ENCODE peak calls at places on chromosomes 11 and 22, in four cellular contexts. S is transverse colon, M is brain microvascular endothelial cell, T is GM12865. N is an unnamed sample.

GRCh38 chr22:17135153-17135760 is 14.1 kb upstream of the TMEM121B start:
- DNase-seq in S (no peak), M (no peak), T (no peak), N (no peak)

GRCh38 chr22:26259510-26259909 is 90.2 kb downstream of the SEZ6L start:
- DNase-seq in S (no peak), M (no peak), T (peak; percentile 32), N (no peak)

GRCh38 chr11:95641506-95641905 is 148.1 kb downstream of the FAM76B start:
- DNase-seq in S (no peak), M (no peak), T (peak; percentile 81), N (peak; percentile 39)

GRCh38 chr11:61331636-61332035 is 1.3 kb downstream of the DDB1 start:
- DNase-seq in S (no peak), M (no peak), T (no peak), N (no peak)

GRCh38 chr22:42330953-42331525 is 60.6 kb upstream of the TCF20 start:
- DNase-seq in S (no peak), M (no peak), T (peak; percentile 31), N (no peak)

GRCh38 chr11:134022748-134023147 is 46.1 kb upstream of the JAM3 start:
- DNase-seq in S (no peak), M (no peak), T (no peak), N (no peak)

GRCh38 chr11:123841189-123841588 is 35.0 kb upstream of the OR6M1 start:
- DNase-seq in S (no peak), M (no peak), T (no peak), N (no peak)

GRCh38 chr11:107282195-107282594 is 175.4 kb downstream of the CWF19L2 start:
- DNase-seq in S (no peak), M (no peak), T (no peak), N (no peak)

GRCh38 chr11:102528618-102529017 is 1.9 kb downstream of the MMP7 start:
- DNase-seq in S (no peak), M (no peak), T (no peak), N (no peak)

GRCh38 chr11:117834068-117834810 is 9.7 kb upstream of the FXYD2 start:
- DNase-seq in S (peak; percentile 4), M (no peak), T (no peak), N (no peak)

GRCh38 chr22:24459911-24460310 is 32.5 kb downstream of the ADORA2A start:
- DNase-seq in S (no peak), M (no peak), T (no peak), N (no peak)

GRCh38 chr11:98565311-98565710 is 455.4 kb upstream of the CNTN5 start:
- DNase-seq in S (no peak), M (no peak), T (no peak), N (no peak)

GRCh38 chr11:34331736-34332135 is 26.1 kb downstream of the ABTB2 start:
- DNase-seq in S (no peak), M (no peak), T (no peak), N (no peak)

GRCh38 chr11:62919898-62920640 is 1.1 kb downstream of the CHRM1 start:
- DNase-seq in S (no peak), M (no peak), T (no peak), N (no peak)
- TF ChIP-seq CTCF in S (no peak), M (no peak), T (no peak), N (no peak)

DNA sequence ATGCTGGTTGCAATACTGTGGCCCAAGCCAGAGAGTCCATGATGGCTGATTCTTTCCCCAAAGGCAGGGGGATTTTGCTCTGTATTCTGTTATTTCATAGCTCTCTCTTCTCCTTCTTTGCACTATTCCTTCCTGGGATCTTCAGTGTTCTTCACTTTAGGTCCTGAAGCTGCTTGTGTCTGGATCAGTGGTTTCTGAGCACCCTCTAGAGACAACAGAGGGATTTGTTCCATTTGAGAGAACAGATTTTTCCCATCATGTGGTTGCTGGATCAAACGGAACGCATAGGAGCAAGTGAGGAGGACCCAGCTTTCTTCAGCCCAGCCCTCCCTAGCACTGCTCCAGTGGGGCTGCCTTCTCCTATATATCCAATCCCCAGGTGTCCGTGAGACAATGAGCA is 68.7 kb upstream of the SYN3 start:
- DNase-seq in S (no peak), M (no peak), T (no peak), N (no peak)
- TF ChIP-seq CTCF in S (no peak), M (no peak), T (no peak), N (no peak)

DNA sequence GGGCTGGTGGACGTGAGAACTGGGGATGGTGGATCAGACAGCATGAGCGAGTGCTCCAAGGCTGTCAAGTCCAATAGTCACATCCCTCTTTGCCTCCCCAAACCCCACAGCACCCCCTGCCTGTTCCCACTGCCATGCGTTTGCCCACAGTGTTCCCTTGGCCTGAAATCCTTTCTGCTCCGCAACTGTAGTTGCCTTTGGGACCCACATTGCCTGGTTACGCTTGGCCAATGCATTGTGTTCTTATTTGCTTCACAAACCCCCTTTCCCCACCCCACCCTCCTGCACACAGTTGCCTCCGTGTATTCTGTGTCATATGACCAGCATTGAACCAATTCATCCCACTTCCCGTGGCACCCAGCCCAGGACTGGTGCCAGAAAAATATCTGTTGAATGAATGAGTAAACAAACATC is 2.1 kb upstream of the KIAA0930 start:
- DNase-seq in S (peak; percentile 56), M (no peak), T (no peak), N (no peak)
- TF ChIP-seq CTCF in S (no peak), M (peak; percentile 41), T (no peak), N (peak; percentile 22)

GRCh38 chr11:114399490-114399889 is 821 bp downstream of the C11orf71 start:
- DNase-seq in S (no peak), M (no peak), T (peak; percentile 7), N (no peak)
- TF ChIP-seq CTCF in S (no peak), M (no peak), T (no peak), N (no peak)

GRCh38 chr22:38259370-38259769 is 13.4 kb downstream of the TMEM184B start:
- DNase-seq in S (no peak), M (no peak), T (no peak), N (no peak)

GRCh38 chr22:38258895-38259294 is 13.9 kb downstream of the TMEM184B start:
- DNase-seq in S (no peak), M (peak; percentile 62), T (no peak), N (no peak)

GRCh38 chr22:38261478-38261803 is 11.4 kb downstream of the TMEM184B start:
- DNase-seq in S (no peak), M (no peak), T (no peak), N (no peak)

GRCh38 chr22:38262051-38262795 is 10.6 kb downstream of the TMEM184B start:
- DNase-seq in S (peak; percentile 78), M (no peak), T (peak; percentile 83), N (peak; percentile 71)

GRCh38 chr22:38260760-38261477 is 11.9 kb downstream of the TMEM184B start:
- DNase-seq in S (no peak), M (no peak), T (no peak), N (no peak)
- TF ChIP-seq CTCF in S (peak; percentile 5), M (peak; percentile 49), T (peak; percentile 7), N (peak; percentile 19)

GRCh38 chr11:12377106-12377823 is at the start of gene PARVA:
- DNase-seq in S (peak; percentile 76), M (peak; percentile 57), T (no peak), N (no peak)
- TF ChIP-seq CTCF in S (no peak), M (no peak), T (no peak), N (no peak)

DNA sequence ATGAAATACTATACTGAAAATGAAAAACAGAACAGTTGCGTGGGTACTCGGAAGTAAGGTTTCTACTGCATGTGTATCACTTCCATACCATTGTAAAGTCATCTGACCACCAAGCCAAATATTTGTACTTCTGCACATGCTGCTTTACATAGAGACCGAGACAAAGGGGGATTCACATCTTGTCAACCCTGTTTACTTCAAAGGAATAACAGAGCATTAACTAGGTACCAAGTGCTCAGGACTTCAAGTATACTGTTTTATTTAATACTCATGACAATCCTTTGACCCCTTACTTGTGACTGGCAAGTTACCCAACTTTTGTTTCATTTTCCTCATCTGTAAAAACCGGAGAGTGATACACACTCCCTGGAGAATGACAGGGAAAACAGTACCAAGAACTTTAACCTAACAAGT is 9.9 kb downstream of the MAPK1 start:
- DNase-seq in S (no peak), M (no peak), T (peak; percentile 74), N (peak; percentile 60)
- TF ChIP-seq CTCF in S (no peak), M (no peak), T (no peak), N (no peak)

GRCh38 chr22:46682011-46682731 is 55.9 kb downstream of the CERK start:
- DNase-seq in S (no peak), M (no peak), T (no peak), N (no peak)

GRCh38 chr22:46678785-46679700 is 58.9 kb downstream of the GRAMD4 start:
- DNase-seq in S (no peak), M (no peak), T (no peak), N (no peak)

GRCh38 chr22:46678003-46678657 is 57.9 kb downstream of the GRAMD4 start:
- DNase-seq in S (no peak), M (no peak), T (no peak), N (no peak)

GRCh38 chr22:46679711-46680269 is 58.3 kb downstream of the CERK start:
- DNase-seq in S (no peak), M (no peak), T (no peak), N (no peak)

GRCh38 chr22:46681010-46681409 is 57.0 kb downstream of the CERK start:
- DNase-seq in S (no peak), M (no peak), T (peak; percentile 55), N (peak; percentile 66)
- TF ChIP-seq CTCF in S (peak; percentile 20), M (peak; percentile 55), T (peak; percentile 67), N (peak; percentile 51)